ENCODE peak calls at places on chromosomes 3 and 15, in ten cellular contexts. U is stimulated activated CD8-positive, alpha-beta memory T cell treated with anti-CD3 and anti-CD28 coated beads, Interleukin-7, amount 100 ng/mL, for 24 hours; G is activated T-cell treated with anti-CD3 and anti-CD28 coated beads for 24 hours; N is DMS153; Q is NCI-H1417; W is omental fat pad; F is GM12864; J is activated gamma-delta T cell treated with Interleukin-2 at 50 U/mL for 16 hours; D is fibroblast of the conjunctiva; S is non-pigmented ciliary epithelial cell. O is an unnamed sample.

GRCh38 chr15:69044899-69045298 is 30.4 kb downstream of the NOX5 start:
- DNase-seq in U (no peak), G (no peak), N (no peak), Q (no peak), W (no peak), F (no peak), J (no peak), D (peak), S (peak), O (no peak)

GRCh38 chr15:66019826-66020398 is 150.6 kb downstream of the RAB11A start:
- DNase-seq in U (no peak), G (no peak), N (no peak), Q (no peak), W (no peak), F (no peak), J (no peak), D (no peak), S (no peak), O (no peak)

GRCh38 chr15:37967788-37968187 is 33.3 kb downstream of the TMCO5A start:
- DNase-seq in U (no peak), G (no peak), N (no peak), Q (no peak), W (no peak), F (no peak), J (no peak), D (no peak), S (no peak), O (no peak)

GRCh38 chr3:120198305-120198878 is 86.6 kb downstream of the GPR156 start:
- DNase-seq in U (no peak), G (no peak), N (peak), Q (peak), W (no peak), F (no peak), J (no peak), D (peak), S (no peak), O (peak)

GRCh38 chr3:143070977-143071551 is 48.5 kb upstream of the CHST2 start:
- DNase-seq in U (no peak), G (no peak), N (no peak), Q (no peak), W (no peak), F (no peak), J (no peak), D (peak), S (peak), O (no peak)

GRCh38 chr3:198107840-198108734 is 148.1 kb downstream of the LMLN start:
- DNase-seq in U (no peak), G (no peak), N (no peak), Q (no peak), W (no peak), F (no peak), J (no peak), D (no peak), S (no peak), O (peak)

GRCh38 chr3:58288011-58288728 is 17.9 kb upstream of the RPP14 start:
- DNase-seq in U (no peak), G (no peak), N (no peak), Q (no peak), W (no peak), F (no peak), J (no peak), D (no peak), S (no peak), O (no peak)

GRCh38 chr3:52890735-52891134 is 6.6 kb downstream of the STIMATE start:
- DNase-seq in U (no peak), G (no peak), N (no peak), Q (no peak), W (no peak), F (no peak), J (no peak), D (no peak), S (no peak), O (no peak)

GRCh38 chr15:63093486-63094205 is 28.0 kb upstream of the LACTB start:
- DNase-seq in U (peak), G (peak), N (peak), Q (peak), W (peak), F (peak), J (peak), D (peak), S (no peak), O (peak)

GRCh38 chr15:50046868-50047267 is 72.2 kb downstream of the ATP8B4 start:
- DNase-seq in U (no peak), G (no peak), N (no peak), Q (no peak), W (no peak), F (no peak), J (no peak), D (no peak), S (no peak), O (no peak)

GRCh38 chr15:47364671-47365141 is 352.6 kb upstream of the SEMA6D start:
- DNase-seq in U (no peak), G (no peak), N (no peak), Q (no peak), W (no peak), F (no peak), J (no peak), D (no peak), S (no peak), O (no peak)

GRCh38 chr3:153927107-153927506 is 194.1 kb upstream of the ARHGEF26 start:
- DNase-seq in U (no peak), G (no peak), N (no peak), Q (no peak), W (no peak), F (no peak), J (no peak), D (peak), S (peak), O (peak)

GRCh38 chr15:55247766-55248427 is 41.7 kb downstream of the RAB27A start:
- DNase-seq in U (no peak), G (no peak), N (no peak), Q (no peak), W (no peak), F (no peak), J (no peak), D (no peak), S (no peak), O (no peak)

GRCh38 chr15:35567392-35567791 is 21.4 kb upstream of the DPH6 start:
- DNase-seq in U (no peak), G (no peak), N (no peak), Q (no peak), W (no peak), F (no peak), J (no peak), D (no peak), S (no peak), O (no peak)

GRCh38 chr15:92846716-92847115 is 53.4 kb upstream of the CHD2 start:
- DNase-seq in U (no peak), G (no peak), N (no peak), Q (no peak), W (no peak), F (no peak), J (no peak), D (no peak), S (no peak), O (no peak)

GRCh38 chr15:48866141-48866563 is 11.8 kb upstream of the EID1 start:
- DNase-seq in U (no peak), G (no peak), N (no peak), Q (no peak), W (no peak), F (no peak), J (no peak), D (no peak), S (no peak), O (no peak)

GRCh38 chr3:136602818-136603217 is 149.4 kb downstream of the STAG1 start:
- DNase-seq in U (no peak), G (no peak), N (no peak), Q (no peak), W (no peak), F (no peak), J (no peak), D (no peak), S (no peak), O (no peak)

GRCh38 chr3:23671901-23672589 is 133.7 kb upstream of the UBE2E1 start:
- DNase-seq in U (no peak), G (no peak), N (no peak), Q (no peak), W (no peak), F (no peak), J (no peak), D (no peak), S (no peak), O (no peak)

GRCh38 chr15:75902129-75902557 is 1.5 kb upstream of the FBXO22 start:
- DNase-seq in U (no peak), G (no peak), N (no peak), Q (no peak), W (no peak), F (no peak), J (no peak), D (no peak), S (no peak), O (no peak)

GRCh38 chr3:18232317-18232716 is 192.8 kb downstream of the SATB1 start:
- DNase-seq in U (no peak), G (no peak), N (no peak), Q (no peak), W (no peak), F (no peak), J (no peak), D (no peak), S (no peak), O (no peak)

GRCh38 chr3:94529821-94530220 is 467.0 kb downstream of the NSUN3 start:
- DNase-seq in U (no peak), G (no peak), N (no peak), Q (no peak), W (no peak), F (no peak), J (no peak), D (no peak), S (no peak), O (no peak)

GRCh38 chr3:141231923-141232861 is 567 bp downstream of the PXYLP1 start:
- DNase-seq in U (no peak), G (no peak), N (no peak), Q (peak), W (no peak), F (no peak), J (no peak), D (no peak), S (no peak), O (no peak)

GRCh38 chr3:151410891-151411559 is 26.5 kb upstream of the P2RY12 start:
- DNase-seq in U (no peak), G (no peak), N (no peak), Q (no peak), W (no peak), F (no peak), J (no peak), D (no peak), S (no peak), O (no peak)